ENCODE peak calls at places on chromosomes 6 and 20, in ten cellular contexts. D, I, P, X, T, C, W, A, S and G are unnamed samples.
A peak's percentile ranks its signal among the peaks of the same experiment; 100 is the strongest.

GRCh38 chr6:45421700-45422540 is 44.2 kb upstream of the SUPT3H start:
- DNase-seq in D (peak; percentile 76), I (peak; percentile 67), P (peak; percentile 65), X (peak; percentile 11), T (peak; percentile 66), C (no peak), W (peak; percentile 71), A (peak; percentile 45), S (peak; percentile 56), G (peak; percentile 47)

GRCh38 chr6:13135152-13135551 is 193.2 kb downstream of the TBC1D7 start:
- DNase-seq in D (no peak), I (no peak), P (no peak), X (no peak), T (no peak), C (no peak), W (no peak), A (no peak), S (no peak), G (no peak)

GRCh38 chr6:170190046-170190445 is 100.8 kb downstream of the DLL1 start:
- DNase-seq in D (no peak), I (no peak), P (no peak), X (no peak), T (no peak), C (no peak), W (no peak), A (no peak), S (no peak), G (no peak)

GRCh38 chr20:43949248-43949647 is 34.6 kb downstream of the TOX2 start:
- DNase-seq in D (no peak), I (no peak), P (no peak), X (no peak), T (no peak), C (no peak), W (no peak), A (no peak), S (no peak), G (no peak)

GRCh38 chr20:54197621-54198604 is 10.0 kb upstream of the PFDN4 start:
- DNase-seq in D (no peak), I (peak; percentile 49), P (no peak), X (peak; percentile 48), T (no peak), C (no peak), W (no peak), A (no peak), S (no peak), G (no peak)

GRCh38 chr6:52418606-52419005 is 1.5 kb upstream of the EFHC1 start:
- DNase-seq in D (no peak), I (no peak), P (no peak), X (no peak), T (no peak), C (no peak), W (no peak), A (no peak), S (no peak), G (no peak)

GRCh38 chr6:140677781-140678528 is 1303.5 kb upstream of the CITED2 start:
- DNase-seq in D (no peak), I (peak; percentile 58), P (no peak), X (no peak), T (no peak), C (no peak), W (no peak), A (no peak), S (no peak), G (no peak)

GRCh38 chr6:129849456-129849855 is 11.7 kb downstream of the TMEM244 start:
- DNase-seq in D (no peak), I (peak; percentile 88), P (no peak), X (no peak), T (no peak), C (no peak), W (no peak), A (no peak), S (no peak), G (no peak)

GRCh38 chr20:47354710-47355488 is 1.6 kb downstream of the ZMYND8 start:
- DNase-seq in D (no peak), I (peak; percentile 71), P (no peak), X (no peak), T (no peak), C (no peak), W (no peak), A (no peak), S (no peak), G (no peak)
- TF ChIP-seq POLR2A in D (no peak), I (no peak), P (no peak), X (no peak), T (no peak), C (no peak), W (no peak), A (no peak), S (no peak), G (no peak)

DNA sequence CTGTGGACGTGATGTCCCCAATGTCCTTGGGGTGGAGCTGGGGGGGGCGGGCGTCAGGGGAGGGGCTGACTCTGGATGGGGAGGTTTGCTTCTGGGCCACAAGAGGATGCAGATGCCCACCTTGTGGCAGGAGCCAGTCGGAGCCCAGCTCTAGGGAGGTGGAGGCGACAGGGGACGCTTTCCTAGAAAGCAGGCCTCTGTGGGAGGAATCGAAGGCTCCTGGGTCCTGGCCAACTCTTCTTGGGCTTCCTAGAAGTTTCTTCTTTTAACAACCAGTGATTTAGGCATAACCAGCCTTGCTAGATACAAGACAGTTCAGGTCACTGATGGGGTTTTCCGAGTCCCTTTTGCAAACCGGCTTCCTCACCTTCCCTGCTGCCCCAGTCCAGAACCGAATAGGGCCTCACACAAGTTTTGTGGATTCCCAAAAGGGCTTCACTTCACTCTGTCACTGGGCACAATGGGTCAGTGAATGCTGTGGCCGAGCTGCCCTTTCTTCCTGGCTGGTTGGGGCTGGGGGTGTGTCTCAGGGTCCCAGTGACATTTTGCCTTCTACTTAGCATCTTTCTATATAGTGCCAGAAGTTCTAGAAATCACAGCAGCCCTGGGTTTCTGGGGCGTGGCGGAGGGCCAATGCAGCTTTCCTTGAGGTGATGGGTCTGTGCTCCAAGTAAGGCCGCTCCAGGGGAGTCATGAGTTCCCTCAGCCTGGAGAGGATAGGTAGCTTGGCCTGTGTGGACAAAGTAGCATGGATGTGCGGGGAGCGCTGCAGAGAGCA is 78.4 kb upstream of the FOXP4 start:
- DNase-seq in D (no peak), I (no peak), P (no peak), X (no peak), T (no peak), C (no peak), W (no peak), A (no peak), S (no peak), G (no peak)
- H3K4me1 ChIP-seq in D (peaks cover 15% of the 10 kb centered on the region), I (peaks cover 2% of the 10 kb centered on the region), P (peaks cover 8% of the 10 kb centered on the region), X (peaks cover 7% of the 10 kb centered on the region), T (peaks cover 12% of the 10 kb centered on the region), C (no peaks in the 10 kb centered on the region), W (peaks cover 20% of the 10 kb centered on the region), A (peaks cover 5% of the 10 kb centered on the region), S (peaks cover 5% of the 10 kb centered on the region), G (no peaks in the 10 kb centered on the region)

GRCh38 chr6:35492664-35493284 is 4.1 kb downstream of the TEAD3 start:
- DNase-seq in D (no peak), I (no peak), P (no peak), X (no peak), T (no peak), C (no peak), W (no peak), A (no peak), S (no peak), G (no peak)

GRCh38 chr6:35489995-35490791 is 6.7 kb downstream of the TEAD3 start:
- DNase-seq in D (no peak), I (peak; percentile 81), P (peak; percentile 92), X (no peak), T (peak; percentile 81), C (peak; percentile 70), W (no peak), A (peak; percentile 80), S (peak; percentile 49), G (peak; percentile 96)

GRCh38 chr6:35489066-35489465 is 7.8 kb downstream of the TEAD3 start:
- DNase-seq in D (no peak), I (no peak), P (no peak), X (no peak), T (no peak), C (no peak), W (no peak), A (no peak), S (no peak), G (no peak)

GRCh38 chr6:35491558-35492541 is 5.0 kb downstream of the TEAD3 start:
- DNase-seq in D (no peak), I (no peak), P (no peak), X (no peak), T (no peak), C (no peak), W (no peak), A (no peak), S (no peak), G (peak; percentile 51)

DNA sequence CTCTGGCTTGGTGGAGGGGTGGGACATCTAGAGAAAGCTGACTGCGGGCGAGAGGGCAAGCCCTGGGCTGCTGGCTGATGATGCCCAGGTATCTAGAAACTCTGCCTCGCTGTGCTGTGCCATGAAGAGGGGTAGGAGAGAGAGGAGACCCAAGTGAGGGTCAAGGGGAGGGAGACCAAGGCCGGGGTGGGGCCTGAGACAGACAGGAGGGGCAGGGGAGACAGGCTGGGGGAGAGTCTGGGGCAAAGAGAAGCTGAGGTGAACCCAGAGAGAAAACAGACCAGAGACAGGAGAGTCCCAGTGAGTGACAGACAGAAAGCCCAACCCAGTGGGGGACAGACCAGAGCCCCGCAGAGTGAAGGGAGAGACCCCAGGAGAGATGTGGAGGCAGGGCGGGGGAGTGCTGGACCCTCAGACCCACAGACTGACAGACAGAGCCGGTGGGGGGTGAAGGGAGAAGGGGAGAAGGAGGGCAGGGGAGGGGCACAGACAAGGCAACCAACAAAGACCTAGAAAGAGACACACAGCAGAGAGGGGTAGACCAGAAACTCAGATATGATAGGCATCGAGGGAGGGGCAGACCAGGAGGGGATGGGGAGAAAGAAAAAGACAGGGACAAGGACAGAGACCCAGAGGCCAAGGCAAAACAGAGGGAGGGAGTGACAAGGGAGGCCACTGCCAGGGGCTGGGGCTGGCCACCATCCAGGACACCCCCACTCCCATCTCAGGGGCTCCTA is 5.9 kb downstream of the TEAD3 start:
- DNase-seq in D (no peak), I (no peak), P (no peak), X (no peak), T (no peak), C (no peak), W (no peak), A (no peak), S (no peak), G (no peak)
- H3K4me3 ChIP-seq in D (peak overlapping the region; percentile 27), I (no peak overlapping the region), P (no peak overlapping the region), X (no peak overlapping the region), T (peak overlapping the region; percentile 13), C (peak overlapping the region; percentile 58), W (peak overlapping the region; percentile 35), A (no peak overlapping the region), S (no peak overlapping the region), G (peak overlapping the region; percentile 34)

DNA sequence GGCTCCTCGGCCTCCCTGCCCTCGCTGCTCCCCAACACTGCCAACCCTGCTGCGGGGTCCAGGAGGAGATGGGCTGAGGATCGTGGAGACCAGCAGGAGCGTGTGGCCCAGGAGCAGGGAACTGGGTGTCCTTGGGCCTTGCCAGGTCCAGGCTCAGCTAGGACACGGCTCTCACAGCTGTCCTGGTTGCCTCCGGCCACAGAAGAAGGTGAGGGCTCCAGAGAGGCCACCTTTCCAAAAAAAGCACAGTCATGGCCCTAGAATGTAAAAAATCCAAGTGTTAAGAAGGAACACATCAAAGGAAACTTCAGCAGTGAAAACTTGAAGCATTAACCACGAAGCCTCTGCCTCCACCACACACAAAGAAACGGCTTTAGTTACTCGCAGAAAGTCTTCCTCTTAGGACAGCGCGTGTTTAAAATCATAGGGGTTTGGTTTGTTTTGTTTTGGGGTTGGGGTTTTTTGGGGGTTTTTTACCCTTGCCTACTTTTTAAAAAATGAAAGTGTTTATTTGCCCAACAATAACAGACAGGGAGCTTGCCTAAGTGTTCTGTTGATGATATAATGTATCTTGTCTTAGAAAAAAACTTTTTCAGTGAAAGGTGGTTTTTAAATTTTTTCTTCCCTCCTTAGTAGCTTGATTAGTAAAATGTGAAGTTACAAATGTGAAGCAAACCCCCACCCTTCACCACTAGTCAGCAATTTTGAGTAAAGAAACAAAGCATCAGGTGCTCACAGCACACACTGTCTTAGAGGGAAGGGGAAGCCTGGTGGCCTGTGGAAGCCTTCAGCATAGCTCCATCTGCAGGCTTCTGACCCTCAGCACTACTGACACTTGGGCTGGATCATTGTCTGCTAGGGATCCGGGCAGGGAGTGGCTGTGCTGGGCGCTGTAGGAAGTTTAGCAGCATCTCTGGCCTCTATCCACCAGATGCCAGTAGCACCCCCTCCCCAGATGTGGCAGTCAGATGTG is 60.0 kb downstream of the PTPN1 start:
- DNase-seq in D (no peak), I (peak; percentile 37), P (no peak), X (no peak), T (no peak), C (no peak), W (no peak), A (peak; percentile 65), S (no peak), G (no peak)
- TF ChIP-seq POLR2A in D (no peak), I (no peak), P (no peak), X (no peak), T (no peak), C (no peak), W (no peak), A (no peak), S (no peak), G (no peak)